ENCODE peak calls at places on chromosomes 16 and 17, in four cellular contexts. One of them, this sample, is unnamed.

GRCh38 chr16:18809165-18809564 is 7.8 kb upstream of the ARL6IP1 start:
- DNase-seq in uterus: no peak
- DNase-seq in stomach: no peak
- DNase-seq in left ventricle myocardium inferior: no peak
- DNase-seq in this sample: no peak

GRCh38 chr17:57672971-57673370 is 72.1 kb downstream of the CCDC182 start:
- DNase-seq in stomach: no peak
- DNase-seq in uterus: no peak
- DNase-seq in left ventricle myocardium inferior: no peak
- DNase-seq in this sample: no peak

GRCh38 chr16:69055003-69055402 is 50.5 kb upstream of the HAS3 start:
- DNase-seq in uterus: no peak
- DNase-seq in stomach: no peak
- DNase-seq in left ventricle myocardium inferior: no peak
- DNase-seq in this sample: no peak

GRCh38 chr16:56860226-56861020 is 4.6 kb upstream of the SLC12A3 start:
- DNase-seq in left ventricle myocardium inferior: no peak
- DNase-seq in uterus: no peak
- DNase-seq in stomach: no peak
- DNase-seq in this sample: no peak

GRCh38 chr17:6070280-6070894 is at the start of gene WSCD1:
- DNase-seq in stomach: peak; percentile 45
- DNase-seq in uterus: no peak
- DNase-seq in left ventricle myocardium inferior: no peak
- DNase-seq in this sample: peak; percentile 39

GRCh38 chr16:13036600-13036999 is 135.2 kb downstream of the SHISA9 start:
- DNase-seq in stomach: peak; percentile 27
- DNase-seq in left ventricle myocardium inferior: peak; percentile 19
- DNase-seq in uterus: no peak
- DNase-seq in this sample: peak; percentile 21

GRCh38 chr17:28057731-28058246 is 15.3 kb downstream of the NLK start:
- DNase-seq in left ventricle myocardium inferior: no peak
- DNase-seq in stomach: no peak
- DNase-seq in uterus: no peak
- DNase-seq in this sample: no peak

GRCh38 chr16:11291021-11291716 is 10.0 kb upstream of the PRM1 start:
- DNase-seq in left ventricle myocardium inferior: no peak
- DNase-seq in uterus: no peak
- DNase-seq in stomach: no peak
- DNase-seq in this sample: no peak

GRCh38 chr17:11671151-11671550 is 72.9 kb downstream of the DNAH9 start:
- DNase-seq in stomach: no peak
- DNase-seq in left ventricle myocardium inferior: no peak
- DNase-seq in uterus: no peak
- DNase-seq in this sample: no peak

GRCh38 chr16:67173808-67174705 is 3.7 kb downstream of the NOL3 start:
- DNase-seq in uterus: peak; percentile 76
- DNase-seq in left ventricle myocardium inferior: peak; percentile 88
- DNase-seq in stomach: peak; percentile 94
- DNase-seq in this sample: peak; percentile 97

GRCh38 chr17:59428896-59429460 is 97.5 kb downstream of the YPEL2 start:
- DNase-seq in stomach: no peak
- DNase-seq in left ventricle myocardium inferior: no peak
- DNase-seq in uterus: no peak
- DNase-seq in this sample: no peak

GRCh38 chr16:1929578-1930337 is 11.5 kb upstream of the HS3ST6 start:
- DNase-seq in stomach: peak; percentile 93
- DNase-seq in left ventricle myocardium inferior: peak; percentile 93
- DNase-seq in uterus: peak; percentile 91
- DNase-seq in this sample: peak; percentile 83

GRCh38 chr16:80122155-80122554 is 418.6 kb upstream of the DYNLRB2 start:
- DNase-seq in uterus: peak; percentile 70
- DNase-seq in left ventricle myocardium inferior: peak; percentile 47
- DNase-seq in stomach: no peak
- DNase-seq in this sample: peak; percentile 46

GRCh38 chr17:73165616-73166404 is 1.0 kb downstream of the SSTR2 start:
- DNase-seq in stomach: no peak
- DNase-seq in uterus: no peak
- DNase-seq in left ventricle myocardium inferior: no peak
- DNase-seq in this sample: no peak

GRCh38 chr17:30062372-30062771 is 54.2 kb upstream of the NSRP1 start:
- DNase-seq in uterus: no peak
- DNase-seq in left ventricle myocardium inferior: no peak
- DNase-seq in stomach: no peak
- DNase-seq in this sample: no peak

GRCh38 chr17:65268832-65269231 is 131.7 kb downstream of the RGS9 start:
- DNase-seq in stomach: no peak
- DNase-seq in uterus: no peak
- DNase-seq in left ventricle myocardium inferior: no peak
- DNase-seq in this sample: no peak

GRCh38 chr17:2070241-2071023 is 15.5 kb downstream of the HIC1 start:
- DNase-seq in stomach: no peak
- DNase-seq in left ventricle myocardium inferior: no peak
- DNase-seq in uterus: no peak
- DNase-seq in this sample: no peak

GRCh38 chr16:27745348-27745747 is 195.4 kb downstream of the KATNIP start:
- DNase-seq in stomach: no peak
- DNase-seq in left ventricle myocardium inferior: no peak
- DNase-seq in uterus: no peak
- DNase-seq in this sample: no peak

GRCh38 chr17:42536372-42537155 is 523 bp downstream of the NAGLU start:
- DNase-seq in stomach: peak; percentile 90
- DNase-seq in left ventricle myocardium inferior: peak; percentile 88
- DNase-seq in uterus: peak; percentile 88
- DNase-seq in this sample: peak; percentile 91

GRCh38 chr16:51630051-51630450 is 479.0 kb upstream of the SALL1 start:
- DNase-seq in stomach: no peak
- DNase-seq in left ventricle myocardium inferior: no peak
- DNase-seq in uterus: no peak
- DNase-seq in this sample: no peak

GRCh38 chr16:68377667-68378420 is 67.0 kb downstream of the PRMT7 start:
- DNase-seq in left ventricle myocardium inferior: no peak
- DNase-seq in stomach: peak; percentile 34
- DNase-seq in uterus: no peak
- DNase-seq in this sample: no peak

GRCh38 chr16:24972608-24973220 is 42.5 kb downstream of the ARHGAP17 start:
- DNase-seq in stomach: no peak
- DNase-seq in left ventricle myocardium inferior: no peak
- DNase-seq in uterus: no peak
- DNase-seq in this sample: no peak

GRCh38 chr17:76772842-76773521 is 35.1 kb downstream of the MFSD11 start:
- DNase-seq in stomach: no peak
- DNase-seq in left ventricle myocardium inferior: no peak
- DNase-seq in uterus: no peak
- DNase-seq in this sample: peak; percentile 59

GRCh38 chr17:21041753-21042433 is 918 bp downstream of the USP22 start:
- DNase-seq in uterus: peak; percentile 83
- DNase-seq in stomach: peak; percentile 80
- DNase-seq in left ventricle myocardium inferior: peak; percentile 90
- DNase-seq in this sample: peak; percentile 91

GRCh38 chr17:40953876-40954275 is 12.9 kb downstream of the KRT39 start:
- DNase-seq in uterus: no peak
- DNase-seq in stomach: no peak
- DNase-seq in left ventricle myocardium inferior: no peak
- DNase-seq in this sample: no peak

GRCh38 chr17:3768786-3769185 is 32.2 kb downstream of the ITGAE start:
- DNase-seq in left ventricle myocardium inferior: no peak
- DNase-seq in uterus: no peak
- DNase-seq in stomach: no peak
- DNase-seq in this sample: no peak

GRCh38 chr16:88298882-88299745 is 83.6 kb upstream of the ZNF469 start:
- DNase-seq in left ventricle myocardium inferior: no peak
- DNase-seq in stomach: no peak
- DNase-seq in uterus: no peak
- DNase-seq in this sample: no peak

GRCh38 chr17:44672479-44673093 is 16.3 kb downstream of the MEIOC start:
- DNase-seq in stomach: no peak
- DNase-seq in left ventricle myocardium inferior: no peak
- DNase-seq in uterus: no peak
- DNase-seq in this sample: no peak

GRCh38 chr16:80526418-80527061 is 14.3 kb upstream of the DYNLRB2 start:
- DNase-seq in stomach: peak; percentile 48
- DNase-seq in left ventricle myocardium inferior: no peak
- DNase-seq in uterus: peak; percentile 39
- DNase-seq in this sample: peak; percentile 32

GRCh38 chr17:56528636-56529170 is 64.8 kb upstream of the NOG start:
- DNase-seq in left ventricle myocardium inferior: no peak
- DNase-seq in uterus: no peak
- DNase-seq in stomach: no peak
- DNase-seq in this sample: no peak

GRCh38 chr16:53433930-53434435 is 288 bp upstream of the RBL2 start:
- DNase-seq in left ventricle myocardium inferior: no peak
- DNase-seq in stomach: no peak
- DNase-seq in uterus: no peak
- DNase-seq in this sample: peak; percentile 88

GRCh38 chr16:12801511-12802042 is 2.1 kb downstream of the CPPED1 start:
- DNase-seq in uterus: no peak
- DNase-seq in left ventricle myocardium inferior: no peak
- DNase-seq in stomach: no peak
- DNase-seq in this sample: peak; percentile 26

GRCh38 chr16:10957771-10958486 is 13.6 kb downstream of the CLEC16A start:
- DNase-seq in uterus: no peak
- DNase-seq in stomach: no peak
- DNase-seq in left ventricle myocardium inferior: no peak
- DNase-seq in this sample: no peak

GRCh38 chr16:2146739-2147138 is 1.7 kb upstream of the RAB26 start:
- DNase-seq in left ventricle myocardium inferior: no peak
- DNase-seq in uterus: no peak
- DNase-seq in stomach: no peak
- DNase-seq in this sample: no peak

GRCh38 chr17:43983515-43984411 is 20.7 kb upstream of the NAGS start:
- DNase-seq in stomach: peak; percentile 84
- DNase-seq in uterus: no peak
- DNase-seq in left ventricle myocardium inferior: no peak
- DNase-seq in this sample: no peak

GRCh38 chr17:12053552-12053951 is 32.9 kb downstream of the MAP2K4 start:
- DNase-seq in left ventricle myocardium inferior: no peak
- DNase-seq in stomach: no peak
- DNase-seq in uterus: no peak
- DNase-seq in this sample: no peak

GRCh38 chr17:30345089-30345433 is 11.2 kb upstream of the TMIGD1 start:
- DNase-seq in left ventricle myocardium inferior: no peak
- DNase-seq in uterus: no peak
- DNase-seq in stomach: no peak
- DNase-seq in this sample: no peak

GRCh38 chr16:1708768-1709180 is 2.8 kb downstream of the MAPK8IP3 start:
- DNase-seq in uterus: no peak
- DNase-seq in left ventricle myocardium inferior: peak; percentile 62
- DNase-seq in stomach: no peak
- DNase-seq in this sample: peak; percentile 96

GRCh38 chr16:47834485-47835024 is 321.2 kb downstream of the ABCC12 start:
- DNase-seq in stomach: no peak
- DNase-seq in uterus: no peak
- DNase-seq in left ventricle myocardium inferior: no peak
- DNase-seq in this sample: no peak

GRCh38 chr17:48056879-48057278 is 8.7 kb downstream of the NFE2L1 start:
- DNase-seq in left ventricle myocardium inferior: no peak
- DNase-seq in uterus: no peak
- DNase-seq in stomach: no peak
- DNase-seq in this sample: no peak
- H3K27ac ChIP-seq in left ventricle myocardium inferior: peak overlapping the region; percentile 97
- H3K27ac ChIP-seq in uterus: no peak overlapping the region
- H3K27ac ChIP-seq in stomach: no peak overlapping the region
- H3K27ac ChIP-seq in this sample: no peak overlapping the region

DNA sequence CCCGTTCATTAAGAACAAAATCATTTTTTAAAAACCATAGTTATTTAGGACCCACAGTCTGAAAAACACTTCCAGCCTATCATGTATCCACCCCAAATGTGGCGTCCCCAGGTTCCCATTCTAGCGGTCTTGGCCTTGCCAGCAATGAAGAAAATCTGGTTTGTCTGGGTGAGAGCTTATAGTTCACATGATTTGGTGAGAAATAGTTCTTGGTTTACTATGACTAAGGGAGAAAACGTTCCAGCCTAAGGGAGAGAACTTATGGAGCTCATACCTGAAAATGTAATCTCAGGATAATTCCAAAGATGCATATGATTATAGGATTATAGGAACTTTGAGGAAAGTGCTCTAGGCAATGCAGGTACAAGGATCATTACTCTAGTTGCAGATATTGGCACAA is 4.8 kb downstream of the MARVELD3 start:
- DNase-seq in uterus: no peak
- DNase-seq in left ventricle myocardium inferior: no peak
- DNase-seq in stomach: no peak
- DNase-seq in this sample: no peak
- H3K4me3 ChIP-seq in uterus: no peak overlapping the region
- H3K4me3 ChIP-seq in left ventricle myocardium inferior: no peak overlapping the region
- H3K4me3 ChIP-seq in stomach: no peak overlapping the region
- H3K4me3 ChIP-seq in this sample: no peak overlapping the region

GRCh38 chr17:51860934-51861561 is 297.5 kb downstream of the CA10 start:
- DNase-seq in uterus: no peak
- DNase-seq in left ventricle myocardium inferior: no peak
- DNase-seq in stomach: no peak
- DNase-seq in this sample: peak; percentile 77
- TF ChIP-seq CTCF in uterus: no peak
- TF ChIP-seq CTCF in left ventricle myocardium inferior: peak; percentile 43
- TF ChIP-seq CTCF in stomach: no peak
- TF ChIP-seq CTCF in this sample: peak; percentile 50

GRCh38 chr16:71929048-71929447 is 33.7 kb downstream of the IST1 start:
- DNase-seq in left ventricle myocardium inferior: no peak
- DNase-seq in uterus: no peak
- DNase-seq in stomach: no peak
- DNase-seq in this sample: peak; percentile 72
- H3K27ac ChIP-seq in left ventricle myocardium inferior: peak overlapping the region; percentile 83
- H3K27ac ChIP-seq in uterus: peak overlapping the region; percentile 71
- H3K27ac ChIP-seq in stomach: peak overlapping the region; percentile 80
- H3K27ac ChIP-seq in this sample: peak overlapping the region; percentile 72

This sample was measured in adrenal gland.